ENCODE peak calls at places on chromosomes 11 and 22, in five cellular contexts. V, A, T, R and W are unnamed samples.

GRCh38 chr11:100177651-100178050 is 509.4 kb upstream of the ARHGAP42 start:
- DNase-seq in T (no peak), A (no peak), V (no peak), R (no peak), W (no peak)

GRCh38 chr11:63020671-63021255 is 5.1 kb upstream of the SLC22A8 start:
- DNase-seq in A (peak; percentile 30), T (peak; percentile 79), R (no peak), V (peak; percentile 70), W (no peak)

GRCh38 chr11:65435981-65436411 is 13.4 kb downstream of the NEAT1 start:
- DNase-seq in R (peak; percentile 18), T (peak; percentile 25), A (no peak), V (no peak), W (peak; percentile 56)

GRCh38 chr11:82790723-82791487 is 57.2 kb upstream of the FAM181B start:
- DNase-seq in A (no peak), V (no peak), R (peak; percentile 31), T (no peak), W (peak; percentile 35)

GRCh38 chr22:39277135-39277607 is 32.4 kb upstream of the PDGFB start:
- DNase-seq in R (no peak), A (no peak), V (no peak), T (no peak), W (no peak)

GRCh38 chr11:86355256-86355655 is 19.4 kb upstream of the CCDC81 start:
- DNase-seq in A (no peak), T (no peak), V (no peak), R (no peak), W (no peak)

GRCh38 chr11:2120359-2121100 is 18.7 kb downstream of the IGF2 start:
- DNase-seq in T (peak; percentile 72), A (no peak), V (no peak), R (no peak), W (no peak)

GRCh38 chr22:23742505-23743264 is 8.2 kb downstream of the ZNF70 start:
- DNase-seq in R (no peak), A (no peak), V (no peak), T (no peak), W (peak; percentile 72)

GRCh38 chr11:293293-293851 is 4.4 kb downstream of the PGGHG start:
- DNase-seq in A (no peak), V (peak; percentile 9), R (no peak), T (no peak), W (no peak)

GRCh38 chr11:88320149-88320559 is 17.4 kb downstream of the CTSC start:
- DNase-seq in V (no peak), A (no peak), R (no peak), T (no peak), W (no peak)

GRCh38 chr11:20070459-20070858 is 89.8 kb downstream of the DBX1 start:
- DNase-seq in T (no peak), V (no peak), R (no peak), A (no peak), W (no peak)

GRCh38 chr11:72589802-72590761 is 84.1 kb downstream of the PDE2A start:
- DNase-seq in V (peak; percentile 77), T (peak; percentile 83), R (peak; percentile 44), A (peak; percentile 56), W (peak; percentile 75)